ENCODE peak calls at places on chromosomes 5 and 9, in four cellular contexts. T is thyroid gland, Y is heart left ventricle, C is HL-60. N is an unnamed sample.

GRCh38 chr9:76571288-76572204 is 112.6 kb downstream of the GCNT1 start:
- DNase-seq in C (peak), T (no peak), Y (no peak), N (peak)

GRCh38 chr5:157479612-157480510 is 19.8 kb downstream of the NIPAL4 start:
- DNase-seq in C (no peak), Y (no peak), T (no peak), N (no peak)

GRCh38 chr5:154189256-154189818 is 1.2 kb upstream of the GALNT10 start:
- DNase-seq in C (no peak), Y (peak), T (peak), N (no peak)

GRCh38 chr9:9504869-9505268 is 1107.9 kb downstream of the PTPRD start:
- DNase-seq in Y (no peak), T (no peak), C (no peak), N (no peak)

GRCh38 chr9:90964101-90965020 is 162.7 kb downstream of the SYK start:
- DNase-seq in C (no peak), Y (no peak), T (peak), N (no peak)

GRCh38 chr5:147188200-147189108 is 46.4 kb upstream of the STK32A start:
- DNase-seq in T (peak), Y (no peak), C (peak), N (peak)

GRCh38 chr5:154262376-154262775 is 71.8 kb downstream of the GALNT10 start:
- DNase-seq in C (no peak), Y (no peak), T (no peak), N (no peak)

GRCh38 chr9:13278023-13278367 is 1.5 kb downstream of the MPDZ start:
- DNase-seq in Y (no peak), T (no peak), C (no peak), N (peak)

GRCh38 chr5:35369965-35370790 is 139.9 kb upstream of the PRLR start:
- DNase-seq in Y (no peak), C (no peak), T (no peak), N (no peak)

GRCh38 chr9:3329361-3329760 is 196.4 kb downstream of the RFX3 start:
- DNase-seq in C (no peak), T (no peak), Y (no peak), N (peak)

GRCh38 chr5:1312206-1312605 is 17.3 kb upstream of the TERT start:
- DNase-seq in Y (no peak), T (no peak), C (no peak), N (no peak)

GRCh38 chr5:150590979-150591411 is 49.5 kb upstream of the SYNPO start:
- DNase-seq in C (no peak), Y (peak), T (no peak), N (peak)

GRCh38 chr5:132850066-132850465 is 16.2 kb downstream of the GDF9 start:
- DNase-seq in T (no peak), Y (no peak), C (no peak), N (no peak)

GRCh38 chr5:37738057-37738691 is 101.7 kb downstream of the GDNF start:
- DNase-seq in Y (no peak), C (peak), T (no peak), N (peak)

GRCh38 chr9:98262056-98262455 is 6.6 kb upstream of the TBC1D2 start:
- DNase-seq in Y (no peak), C (no peak), T (no peak), N (no peak)

GRCh38 chr5:142280066-142281011 is 44.5 kb downstream of the SPRY4 start:
- DNase-seq in Y (peak), T (peak), C (no peak), N (peak)

GRCh38 chr5:124996764-124997077 is 250.3 kb upstream of the ZNF608 start:
- DNase-seq in C (no peak), Y (no peak), T (no peak), N (peak)

GRCh38 chr5:159139787-159140186 is 40.1 kb upstream of the EBF1 start:
- DNase-seq in T (no peak), C (no peak), Y (no peak), N (no peak)

GRCh38 chr5:142613231-142613630 is 72.7 kb downstream of the FGF1 start:
- DNase-seq in C (no peak), T (no peak), Y (no peak), N (peak)

GRCh38 chr9:98222885-98223640 is 30.6 kb upstream of the CORO2A start:
- DNase-seq in Y (no peak), T (peak), C (no peak), N (peak)

GRCh38 chr9:123843703-123844102 is 86.2 kb downstream of the DENND1A start:
- DNase-seq in T (no peak), Y (no peak), C (no peak), N (no peak)

GRCh38 chr9:80811662-80812061 is 877.7 kb downstream of the TLE1 start:
- DNase-seq in Y (no peak), T (peak), C (no peak), N (no peak)

GRCh38 chr5:120228262-120229031 is 235.7 kb upstream of the PRR16 start:
- DNase-seq in Y (no peak), T (no peak), C (no peak), N (no peak)

DNA sequence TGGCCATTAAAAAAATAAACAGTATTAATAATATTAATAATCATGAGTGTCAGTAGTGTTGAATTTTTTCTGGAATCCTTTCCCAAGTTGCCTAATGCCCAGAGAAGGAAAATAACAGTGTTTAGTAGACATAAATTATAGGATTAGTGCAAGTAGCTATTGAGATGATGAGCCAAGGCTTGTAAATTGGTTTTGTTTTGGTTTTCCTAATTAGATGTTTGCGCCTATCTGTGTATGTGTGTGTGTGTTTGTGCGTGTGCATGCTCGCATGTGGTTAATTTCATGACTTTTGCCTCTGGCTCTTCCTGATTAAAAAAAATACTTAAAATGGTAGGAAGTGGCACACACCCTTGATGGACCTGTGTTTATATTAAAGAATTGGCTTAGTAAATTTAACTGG is 55.4 kb downstream of the FXN start:
- DNase-seq in T (no peak), C (no peak), Y (no peak), N (no peak)
- H3K4me3 ChIP-seq in T (no peak), C (no peak), Y (no peak), N (no peak)

DNA sequence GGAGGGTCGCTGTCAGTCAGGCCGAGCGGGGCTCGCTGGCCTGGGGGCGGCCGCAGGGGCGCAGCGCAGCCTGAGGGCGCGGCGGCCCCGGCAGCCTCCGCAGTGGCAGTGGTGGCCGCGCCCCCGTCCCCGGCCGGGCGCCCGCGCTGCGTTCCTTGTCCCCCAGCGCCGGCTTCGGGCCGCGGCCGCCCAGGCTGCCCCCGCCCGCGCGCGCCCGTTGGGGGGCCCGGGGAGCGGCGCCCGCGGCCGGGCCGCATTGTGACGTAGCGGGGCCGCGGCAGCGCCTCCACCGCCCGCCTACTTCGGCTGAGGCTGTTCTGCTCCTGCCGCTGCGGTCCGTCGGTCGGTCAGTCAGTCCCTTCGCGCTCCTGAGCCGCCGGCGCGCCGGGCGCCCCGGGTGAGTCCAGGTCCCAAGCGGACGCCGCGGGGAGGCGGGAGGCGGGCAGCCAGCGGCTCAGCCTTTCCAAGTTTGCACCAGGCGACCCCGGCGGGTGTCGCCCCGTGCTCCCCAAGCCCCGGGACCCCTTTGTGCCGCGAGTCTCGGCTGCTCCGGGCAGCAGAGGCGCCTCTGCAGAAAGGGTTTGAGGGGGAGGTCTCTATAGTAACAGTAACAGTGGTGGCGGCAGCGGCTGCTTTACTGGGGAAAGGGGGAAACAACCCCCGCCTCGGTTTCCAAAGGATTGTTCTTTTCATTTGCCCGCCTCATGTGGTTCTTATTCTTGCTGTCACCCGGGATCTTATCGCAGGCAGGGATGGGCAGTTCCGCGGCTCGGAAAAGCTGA is at the start of gene SNCAIP:
- DNase-seq in Y (peak), C (no peak), T (peak), N (peak)
- H3K4me3 ChIP-seq in Y (peak), C (no peak), T (peak), N (peak)

GRCh38 chr9:84710701-84711397 is 41.3 kb downstream of the NTRK2 start:
- DNase-seq in T (no peak), C (no peak), Y (peak), N (no peak)

GRCh38 chr9:84711398-84711777 is 41.9 kb downstream of the NTRK2 start:
- DNase-seq in Y (no peak), C (no peak), T (no peak), N (no peak)

GRCh38 chr9:84711936-84712335 is 42.4 kb downstream of the NTRK2 start:
- DNase-seq in C (peak), Y (no peak), T (peak), N (peak)

GRCh38 chr9:84716217-84716616 is 46.7 kb downstream of the NTRK2 start:
- DNase-seq in T (no peak), Y (no peak), C (no peak), N (no peak)
- H3K4me3 ChIP-seq in T (no peak), Y (no peak), C (no peak), N (no peak)

DNA sequence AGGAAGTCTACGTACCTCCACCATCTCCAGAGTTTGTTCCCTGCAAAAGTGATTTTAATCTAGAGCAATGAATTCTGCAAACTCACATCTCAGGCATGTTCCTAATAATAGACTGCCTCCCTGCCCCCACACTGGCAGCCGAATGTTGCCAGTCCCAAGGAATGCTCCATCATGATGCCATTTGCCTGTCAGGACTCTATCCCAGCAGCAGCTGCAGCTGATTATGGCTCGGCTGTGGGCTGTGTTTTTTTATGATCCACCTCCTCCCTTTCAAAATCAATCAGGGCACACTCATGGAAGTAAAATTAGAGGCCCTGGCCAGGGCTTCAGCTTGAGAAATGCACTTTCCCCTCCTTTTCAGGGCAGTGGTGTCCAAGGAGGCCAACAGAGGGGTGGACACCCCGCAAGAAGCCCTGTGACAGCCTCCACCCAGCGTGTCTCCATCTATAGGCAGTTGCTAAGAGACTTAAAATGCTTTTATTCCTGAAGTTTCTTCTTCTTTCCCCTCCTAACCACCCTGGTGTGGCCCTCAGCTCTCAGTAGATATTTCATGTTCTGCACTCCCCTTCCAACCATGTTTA is 176.7 kb upstream of the S1PR3 start:
- DNase-seq in Y (peak), C (no peak), T (no peak), N (peak)
- H3K4me3 ChIP-seq in Y (no peak), C (no peak), T (no peak), N (no peak)

GRCh38 chr9:131028221-131028884 is 19.4 kb downstream of the LAMC3 start:
- DNase-seq in Y (no peak), T (no peak), C (no peak), N (no peak)

GRCh38 chr9:131027872-131028179 is 18.9 kb downstream of the LAMC3 start:
- DNase-seq in T (no peak), Y (no peak), C (no peak), N (no peak)

GRCh38 chr9:131027048-131027871 is 18.3 kb downstream of the LAMC3 start:
- DNase-seq in C (no peak), T (no peak), Y (no peak), N (no peak)

GRCh38 chr9:131024978-131025868 is 16.2 kb downstream of the LAMC3 start:
- DNase-seq in C (no peak), T (no peak), Y (no peak), N (no peak)

DNA sequence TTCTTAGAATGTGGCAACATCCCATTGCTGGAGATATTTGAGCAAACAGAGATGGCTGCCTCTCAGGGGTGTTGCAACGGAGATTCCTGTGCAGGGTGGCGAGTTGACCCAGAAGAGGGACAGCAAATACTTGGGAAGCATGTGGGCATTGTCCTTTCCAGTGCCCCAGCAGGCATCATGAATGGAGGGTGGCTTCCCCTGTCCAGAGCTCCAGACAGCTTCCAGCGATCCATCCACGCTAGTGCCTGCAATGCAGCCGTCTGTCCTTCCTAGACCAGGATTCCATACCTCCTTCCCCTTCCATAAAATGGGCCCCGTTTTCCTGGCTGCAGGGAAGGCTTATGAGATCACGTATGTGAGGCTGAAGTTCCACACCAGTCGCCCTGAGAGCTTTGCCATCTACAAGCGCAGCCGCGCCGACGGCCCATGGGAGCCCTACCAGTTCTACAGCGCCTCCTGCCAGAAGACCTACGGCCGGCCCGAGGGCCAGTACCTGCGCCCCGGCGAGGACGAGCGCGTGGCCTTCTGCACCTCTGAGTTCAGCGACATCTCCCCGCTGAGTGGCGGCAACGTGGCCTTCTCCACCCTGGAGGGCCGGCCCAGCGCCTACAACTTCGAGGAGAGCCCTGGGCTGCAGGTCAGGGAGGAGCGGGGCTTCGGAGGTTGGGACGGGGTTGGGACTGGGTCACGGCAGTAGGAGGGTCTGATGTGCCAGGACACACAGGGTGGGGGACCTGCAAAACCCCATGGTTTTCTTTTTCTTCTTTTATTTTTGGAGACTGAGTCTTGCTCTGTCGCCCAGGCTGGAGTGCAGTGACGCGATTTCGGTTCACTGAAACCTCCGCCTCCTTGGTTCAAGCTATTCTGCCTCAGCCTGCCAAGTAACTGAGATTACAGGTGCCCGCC is 17.2 kb downstream of the LAMC3 start:
- DNase-seq in T (no peak), C (no peak), Y (no peak), N (no peak)
- H3K4me3 ChIP-seq in T (no peak), C (no peak), Y (no peak), N (no peak)

DNA sequence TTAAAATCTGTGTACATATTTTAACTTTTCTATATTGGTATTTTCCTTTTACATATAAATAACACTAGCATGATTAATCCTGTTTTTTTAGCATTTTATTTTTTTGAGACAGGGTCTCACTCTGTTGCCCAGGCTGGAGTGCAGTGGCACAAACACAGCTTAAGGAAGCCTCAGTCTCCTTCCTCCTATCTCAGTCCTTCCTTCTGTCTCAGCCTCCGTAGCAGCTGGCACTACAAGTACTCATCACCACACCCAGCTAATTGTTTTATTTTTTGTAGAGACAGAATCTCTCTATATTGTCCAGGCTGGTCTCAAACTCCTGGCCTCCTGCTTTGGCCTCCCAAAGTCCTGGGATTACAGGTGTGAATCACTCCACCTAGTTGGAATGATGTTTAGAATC is 1.5 kb upstream of the C5orf24 start:
- DNase-seq in C (no peak), T (no peak), Y (no peak), N (no peak)
- H3K4me3 ChIP-seq in C (no peak), T (no peak), Y (no peak), N (no peak)

GRCh38 chr9:130266236-130267098 is 907 bp downstream of the HMCN2 start:
- DNase-seq in C (no peak), T (no peak), Y (no peak), N (no peak)

GRCh38 chr9:130264414-130265350 is 878 bp upstream of the HMCN2 start:
- DNase-seq in C (no peak), T (no peak), Y (no peak), N (no peak)

GRCh38 chr9:130267930-130268329 is 2.4 kb downstream of the HMCN2 start:
- DNase-seq in T (no peak), C (no peak), Y (no peak), N (no peak)

GRCh38 chr9:130263601-130264413 is 1.8 kb upstream of the HMCN2 start:
- DNase-seq in C (no peak), T (no peak), Y (peak), N (no peak)

GRCh38 chr9:130265431-130266235 is at the start of gene HMCN2:
- DNase-seq in Y (peak), C (no peak), T (peak), N (no peak)
- H3K4me3 ChIP-seq in Y (peak), C (no peak), T (no peak), N (no peak)

DNA sequence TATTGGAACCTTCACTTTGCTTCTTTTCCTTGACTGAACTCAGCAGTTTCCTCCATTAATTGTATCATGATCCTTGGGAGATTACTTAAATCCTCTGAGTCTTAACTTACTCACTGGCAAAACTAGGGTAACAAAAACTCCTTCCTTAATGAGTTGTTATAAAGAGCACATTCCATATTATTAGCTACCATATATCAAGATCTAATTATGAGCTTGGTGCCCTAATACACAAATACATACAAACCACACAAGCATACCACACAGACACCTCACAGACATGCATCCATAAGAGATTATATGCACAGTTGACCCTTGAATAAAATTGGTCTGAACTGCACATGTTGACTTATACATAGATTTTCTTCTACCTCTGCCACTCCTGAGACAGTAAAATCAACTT is 2.5 kb upstream of the SPINK7 start:
- DNase-seq in T (no peak), C (no peak), Y (no peak), N (no peak)
- H3K4me3 ChIP-seq in T (no peak), C (no peak), Y (no peak), N (no peak)

DNA sequence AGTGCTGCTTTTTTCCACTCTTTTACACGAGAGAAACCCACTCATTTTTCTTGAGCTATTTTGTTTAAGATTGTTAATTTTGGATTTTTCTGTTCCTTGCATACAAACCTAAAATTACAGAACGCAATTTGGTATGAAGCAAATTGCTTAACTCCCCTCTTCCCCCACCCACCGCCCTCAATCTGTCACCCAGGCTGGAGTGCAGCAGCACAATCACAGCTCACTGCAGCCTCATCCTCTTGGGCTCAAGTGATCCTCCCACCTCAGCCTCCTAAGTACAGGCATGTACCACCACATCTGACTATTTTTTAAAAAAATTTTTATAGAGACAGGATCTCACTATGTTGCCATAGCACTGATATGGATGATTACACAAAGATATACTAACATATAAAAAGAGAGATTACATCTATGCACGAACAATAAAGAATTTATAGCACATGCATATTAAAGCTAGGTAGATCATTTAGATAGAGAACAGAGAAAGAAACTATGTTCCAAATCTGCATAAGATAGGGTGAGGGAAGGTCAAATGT is 203.6 kb downstream of the PIK3R1 start:
- DNase-seq in C (no peak), T (no peak), Y (no peak), N (no peak)
- H3K4me3 ChIP-seq in C (no peak), T (no peak), Y (no peak), N (no peak)

N was measured in fibroblast of pulmonary artery.